ENCODE peak calls at places on chromosome 16, in four cellular contexts. One of them, this sample, is unnamed.

GRCh38 chr16:66717112-66717675 is 20.7 kb upstream of the CMTM4 start:
- DNase-seq in astrocyte of the cerebellum: peak
- DNase-seq in body of pancreas: no peak
- DNase-seq in HCT116: no peak
- DNase-seq in this sample: peak

GRCh38 chr16:19375561-19376158 is 42.0 kb upstream of the TMC5 start:
- DNase-seq in astrocyte of the cerebellum: peak
- DNase-seq in body of pancreas: peak
- DNase-seq in HCT116: peak
- DNase-seq in this sample: peak

GRCh38 chr16:85123891-85124635 is 11.8 kb upstream of the CIBAR2 start:
- DNase-seq in body of pancreas: peak
- DNase-seq in HCT116: no peak
- DNase-seq in astrocyte of the cerebellum: peak
- DNase-seq in this sample: no peak

GRCh38 chr16:20042848-20043247 is 30.8 kb downstream of the GPR139 start:
- DNase-seq in body of pancreas: no peak
- DNase-seq in HCT116: no peak
- DNase-seq in astrocyte of the cerebellum: no peak
- DNase-seq in this sample: no peak

GRCh38 chr16:67641779-67642708 is 2.9 kb upstream of the CARMIL2 start:
- DNase-seq in HCT116: no peak
- DNase-seq in astrocyte of the cerebellum: peak
- DNase-seq in body of pancreas: peak
- DNase-seq in this sample: no peak

GRCh38 chr16:80759419-80760162 is 44.8 kb downstream of the CDYL2 start:
- DNase-seq in body of pancreas: no peak
- DNase-seq in HCT116: no peak
- DNase-seq in astrocyte of the cerebellum: no peak
- DNase-seq in this sample: no peak

GRCh38 chr16:53434436-53435065 is at the start of gene RBL2:
- DNase-seq in astrocyte of the cerebellum: no peak
- DNase-seq in body of pancreas: peak
- DNase-seq in HCT116: no peak
- DNase-seq in this sample: peak

GRCh38 chr16:67663151-67663876 is 2.6 kb downstream of the PARD6A start:
- DNase-seq in HCT116: peak
- DNase-seq in body of pancreas: peak
- DNase-seq in astrocyte of the cerebellum: no peak
- DNase-seq in this sample: no peak

GRCh38 chr16:71626018-71626857 is at the start of gene MARVELD3:
- DNase-seq in HCT116: peak
- DNase-seq in astrocyte of the cerebellum: no peak
- DNase-seq in body of pancreas: peak
- DNase-seq in this sample: no peak

GRCh38 chr16:63702981-63703590 is 1418.8 kb downstream of the CDH11 start:
- DNase-seq in body of pancreas: peak
- DNase-seq in HCT116: no peak
- DNase-seq in astrocyte of the cerebellum: no peak
- DNase-seq in this sample: no peak

GRCh38 chr16:85037050-85037410 is 9.4 kb downstream of the KIAA0513 start:
- DNase-seq in body of pancreas: peak
- DNase-seq in astrocyte of the cerebellum: peak
- DNase-seq in HCT116: peak
- DNase-seq in this sample: peak

GRCh38 chr16:81780350-81780749 is 1.3 kb downstream of the PLCG2 start:
- DNase-seq in astrocyte of the cerebellum: no peak
- DNase-seq in body of pancreas: no peak
- DNase-seq in HCT116: no peak
- DNase-seq in this sample: no peak

GRCh38 chr16:50742521-50743150 is 750 bp downstream of the CYLD start:
- DNase-seq in body of pancreas: peak
- DNase-seq in astrocyte of the cerebellum: peak
- DNase-seq in HCT116: no peak
- DNase-seq in this sample: no peak

GRCh38 chr16:86198201-86199118 is 299.5 kb downstream of the IRF8 start:
- DNase-seq in HCT116: no peak
- DNase-seq in body of pancreas: no peak
- DNase-seq in astrocyte of the cerebellum: no peak
- DNase-seq in this sample: no peak

GRCh38 chr16:64910351-64910750 is 211.5 kb downstream of the CDH11 start:
- DNase-seq in body of pancreas: peak
- DNase-seq in astrocyte of the cerebellum: peak
- DNase-seq in HCT116: no peak
- DNase-seq in this sample: peak

GRCh38 chr16:11306997-11307638 is 26.0 kb upstream of the PRM1 start:
- DNase-seq in astrocyte of the cerebellum: no peak
- DNase-seq in body of pancreas: no peak
- DNase-seq in HCT116: no peak
- DNase-seq in this sample: no peak

GRCh38 chr16:11085025-11085485 is 140.7 kb downstream of the CLEC16A start:
- DNase-seq in astrocyte of the cerebellum: no peak
- DNase-seq in body of pancreas: no peak
- DNase-seq in HCT116: no peak
- DNase-seq in this sample: no peak

GRCh38 chr16:75921281-75921680 is 195.0 kb upstream of the CPHXL start:
- DNase-seq in HCT116: no peak
- DNase-seq in astrocyte of the cerebellum: no peak
- DNase-seq in body of pancreas: no peak
- DNase-seq in this sample: no peak

GRCh38 chr16:58492066-58492465 is 7.9 kb upstream of the NDRG4 start:
- DNase-seq in body of pancreas: no peak
- DNase-seq in astrocyte of the cerebellum: no peak
- DNase-seq in HCT116: no peak
- DNase-seq in this sample: no peak

GRCh38 chr16:7055443-7055842 is 277.2 kb upstream of the RBFOX1 start:
- DNase-seq in body of pancreas: no peak
- DNase-seq in HCT116: no peak
- DNase-seq in astrocyte of the cerebellum: no peak
- DNase-seq in this sample: no peak

GRCh38 chr16:84751241-84751640 is 51.4 kb downstream of the USP10 start:
- DNase-seq in body of pancreas: no peak
- DNase-seq in astrocyte of the cerebellum: no peak
- DNase-seq in HCT116: no peak
- DNase-seq in this sample: no peak

GRCh38 chr16:10655415-10655977 is 39.2 kb downstream of the TEKT5 start:
- DNase-seq in astrocyte of the cerebellum: no peak
- DNase-seq in HCT116: no peak
- DNase-seq in body of pancreas: no peak
- DNase-seq in this sample: no peak

GRCh38 chr16:21283521-21284289 is 5.6 kb upstream of the CRYM start:
- DNase-seq in HCT116: no peak
- DNase-seq in body of pancreas: peak
- DNase-seq in astrocyte of the cerebellum: no peak
- DNase-seq in this sample: no peak

GRCh38 chr16:22313141-22313781 is 16.1 kb downstream of the POLR3E start:
- DNase-seq in HCT116: no peak
- DNase-seq in astrocyte of the cerebellum: no peak
- DNase-seq in body of pancreas: no peak
- DNase-seq in this sample: no peak

GRCh38 chr16:75282811-75283281 is 31.4 kb upstream of the BCAR1 start:
- DNase-seq in HCT116: no peak
- DNase-seq in astrocyte of the cerebellum: no peak
- DNase-seq in body of pancreas: no peak
- DNase-seq in this sample: no peak

GRCh38 chr16:52405441-52405840 is 141.5 kb downstream of the TOX3 start:
- DNase-seq in body of pancreas: no peak
- DNase-seq in HCT116: no peak
- DNase-seq in astrocyte of the cerebellum: no peak
- DNase-seq in this sample: no peak

GRCh38 chr16:19132898-19133297 is 19.1 kb downstream of the ITPRIPL2 start:
- DNase-seq in HCT116: no peak
- DNase-seq in astrocyte of the cerebellum: no peak
- DNase-seq in body of pancreas: no peak
- DNase-seq in this sample: no peak

GRCh38 chr16:52316241-52316640 is 230.7 kb downstream of the TOX3 start:
- DNase-seq in astrocyte of the cerebellum: no peak
- DNase-seq in HCT116: no peak
- DNase-seq in body of pancreas: no peak
- DNase-seq in this sample: no peak

GRCh38 chr16:48612621-48613020 is 2.6 kb upstream of the N4BP1 start:
- DNase-seq in astrocyte of the cerebellum: no peak
- DNase-seq in HCT116: no peak
- DNase-seq in body of pancreas: no peak
- DNase-seq in this sample: no peak

GRCh38 chr16:19330801-19331484 is 45.4 kb downstream of the CLEC19A start:
- DNase-seq in body of pancreas: peak
- DNase-seq in HCT116: peak
- DNase-seq in astrocyte of the cerebellum: peak
- DNase-seq in this sample: no peak

GRCh38 chr16:5502467-5502869 is 404.9 kb upstream of the EEF2KMT start:
- DNase-seq in HCT116: no peak
- DNase-seq in body of pancreas: no peak
- DNase-seq in astrocyte of the cerebellum: peak
- DNase-seq in this sample: no peak

GRCh38 chr16:17784073-17784472 is 313.3 kb upstream of the XYLT1 start:
- DNase-seq in HCT116: no peak
- DNase-seq in body of pancreas: no peak
- DNase-seq in astrocyte of the cerebellum: peak
- DNase-seq in this sample: no peak

GRCh38 chr16:73058616-73059409 is 10.9 kb upstream of the ZFHX3 start:
- DNase-seq in body of pancreas: peak
- DNase-seq in astrocyte of the cerebellum: no peak
- DNase-seq in HCT116: peak
- DNase-seq in this sample: no peak

GRCh38 chr16:85085721-85086120 is 26.6 kb downstream of the CIBAR2 start:
- DNase-seq in HCT116: no peak
- DNase-seq in astrocyte of the cerebellum: no peak
- DNase-seq in body of pancreas: no peak
- DNase-seq in this sample: no peak

GRCh38 chr16:2663553-2664521 is 18.5 kb upstream of the KCTD5 start:
- DNase-seq in HCT116: no peak
- DNase-seq in body of pancreas: no peak
- DNase-seq in astrocyte of the cerebellum: no peak
- DNase-seq in this sample: no peak
- H3K4me3 ChIP-seq in HCT116: no peak
- H3K4me3 ChIP-seq in body of pancreas: no peak
- H3K4me3 ChIP-seq in astrocyte of the cerebellum: no peak
- H3K4me3 ChIP-seq in this sample: no peak

DNA sequence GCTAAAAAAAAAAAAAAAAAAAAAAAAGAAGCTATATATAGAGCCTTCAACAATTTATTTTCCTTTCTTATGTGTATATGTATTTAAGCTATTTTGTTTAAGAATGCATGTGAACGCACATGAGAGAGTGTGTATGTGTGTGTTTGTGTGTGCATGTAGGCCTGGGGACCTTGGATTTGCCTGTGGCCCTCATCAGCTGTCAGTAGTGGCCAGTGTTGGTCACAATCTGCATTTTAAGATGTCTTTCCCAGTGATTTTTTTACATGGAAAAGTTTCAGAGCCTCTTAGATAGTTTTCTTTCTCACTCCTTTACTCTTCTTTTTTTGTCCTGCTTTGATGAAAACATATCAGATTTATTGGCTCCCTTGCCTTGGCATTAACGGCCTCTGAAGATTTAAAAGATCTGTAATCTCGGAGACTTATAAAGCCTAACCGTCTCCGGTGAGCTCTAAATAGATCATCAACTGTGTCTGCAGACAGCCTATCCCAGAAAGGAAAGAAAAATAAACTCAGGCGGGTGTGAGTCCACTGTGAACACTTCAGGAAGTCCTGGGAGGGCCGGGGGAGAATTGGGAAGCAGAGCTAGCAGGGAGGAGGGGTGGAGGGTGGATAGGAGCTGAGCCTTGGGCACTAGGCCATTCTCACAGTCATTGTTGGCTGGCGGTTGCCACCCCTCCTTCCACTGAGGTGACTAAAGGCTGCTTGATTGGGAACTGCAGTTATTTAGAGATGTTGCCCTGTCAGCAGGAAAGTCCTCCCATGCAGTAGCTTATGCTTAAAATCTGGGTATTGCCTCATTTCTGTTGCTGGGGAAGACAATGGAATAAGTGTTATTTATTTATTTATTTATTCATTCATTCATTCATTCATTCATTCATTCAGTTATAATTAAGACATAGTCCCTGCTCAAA is 86.8 kb downstream of the WWP2 start:
- DNase-seq in astrocyte of the cerebellum: peak
- DNase-seq in HCT116: no peak
- DNase-seq in body of pancreas: peak
- DNase-seq in this sample: peak
- H3K4me3 ChIP-seq in astrocyte of the cerebellum: no peak
- H3K4me3 ChIP-seq in HCT116: no peak
- H3K4me3 ChIP-seq in body of pancreas: no peak
- H3K4me3 ChIP-seq in this sample: peak

GRCh38 chr16:88649195-88649923 is 1.5 kb downstream of the CYBA start:
- DNase-seq in body of pancreas: peak
- DNase-seq in astrocyte of the cerebellum: no peak
- DNase-seq in HCT116: no peak
- DNase-seq in this sample: no peak
- H3K4me3 ChIP-seq in body of pancreas: no peak
- H3K4me3 ChIP-seq in astrocyte of the cerebellum: peak
- H3K4me3 ChIP-seq in HCT116: peak
- H3K4me3 ChIP-seq in this sample: no peak

DNA sequence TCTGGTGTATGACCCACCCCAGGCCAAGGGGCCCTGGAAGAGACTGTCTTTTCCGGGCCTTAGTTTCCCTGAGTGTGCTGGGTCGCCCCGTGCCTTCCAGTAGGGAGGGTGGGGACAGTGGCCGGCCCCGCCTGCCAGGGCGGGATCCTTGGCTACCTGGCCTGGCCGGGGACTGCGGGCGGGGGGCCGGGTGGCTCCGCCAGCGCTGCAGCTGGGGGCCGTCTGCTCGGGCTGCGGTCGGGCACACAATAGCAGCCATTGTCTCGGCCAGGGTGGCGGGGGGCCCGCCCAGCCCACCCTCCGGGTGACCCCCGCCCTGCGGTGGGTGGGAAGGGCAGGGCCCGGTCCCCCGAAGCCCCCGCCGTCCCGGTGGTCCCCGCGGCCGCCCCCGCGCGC is 11.5 kb downstream of the GLIS2 start:
- DNase-seq in astrocyte of the cerebellum: no peak
- DNase-seq in body of pancreas: no peak
- DNase-seq in HCT116: no peak
- DNase-seq in this sample: no peak
- H3K4me3 ChIP-seq in astrocyte of the cerebellum: no peak
- H3K4me3 ChIP-seq in body of pancreas: peak
- H3K4me3 ChIP-seq in HCT116: no peak
- H3K4me3 ChIP-seq in this sample: peak

GRCh38 chr16:1953734-1954133 is 755 bp downstream of the RPL3L start:
- DNase-seq in body of pancreas: no peak
- DNase-seq in astrocyte of the cerebellum: no peak
- DNase-seq in HCT116: no peak
- DNase-seq in this sample: no peak
- H3K4me3 ChIP-seq in body of pancreas: no peak
- H3K4me3 ChIP-seq in astrocyte of the cerebellum: no peak
- H3K4me3 ChIP-seq in HCT116: no peak
- H3K4me3 ChIP-seq in this sample: no peak

GRCh38 chr16:89171216-89172170 is at the start of gene CDH15:
- DNase-seq in astrocyte of the cerebellum: peak
- DNase-seq in body of pancreas: peak
- DNase-seq in HCT116: peak
- DNase-seq in this sample: peak
- H3K4me3 ChIP-seq in astrocyte of the cerebellum: peak
- H3K4me3 ChIP-seq in body of pancreas: no peak
- H3K4me3 ChIP-seq in HCT116: peak
- H3K4me3 ChIP-seq in this sample: peak

GRCh38 chr16:56635441-56635967 is 3.0 kb upstream of the MT1A start:
- DNase-seq in body of pancreas: no peak
- DNase-seq in HCT116: no peak
- DNase-seq in astrocyte of the cerebellum: no peak
- DNase-seq in this sample: no peak
- H3K4me3 ChIP-seq in body of pancreas: no peak
- H3K4me3 ChIP-seq in HCT116: no peak
- H3K4me3 ChIP-seq in astrocyte of the cerebellum: peak
- H3K4me3 ChIP-seq in this sample: peak

This sample was measured in skeletal muscle cell.